ENCODE peak calls at places on chromosome X, in four cellular contexts. Y is SW 1271, M is adipocyte, P is nephron progenitor cell. F is an unnamed sample.

GRCh38 chrX:56793533-56794320 is 64.7 kb downstream of the NBDY start:
- DNase-seq in Y (no peak), M (no peak), P (no peak), F (no peak)

GRCh38 chrX:12999422-12999821 is 24.5 kb downstream of the TMSB4X start:
- DNase-seq in Y (no peak), M (no peak), P (no peak), F (no peak)

GRCh38 chrX:26845051-26845450 is 618.1 kb downstream of the PPP4R3C start:
- DNase-seq in Y (no peak), M (no peak), P (no peak), F (no peak)

GRCh38 chrX:135295238-135295943 is 13.9 kb upstream of the ETDC start:
- DNase-seq in Y (no peak), M (no peak), P (peak; percentile 63), F (no peak)

GRCh38 chrX:154515803-154516654 is at the start of gene FAM3A:
- DNase-seq in Y (peak; percentile 83), M (peak; percentile 91), P (peak; percentile 93), F (peak; percentile 93)

GRCh38 chrX:14718403-14718802 is 154.5 kb downstream of the FANCB start:
- DNase-seq in Y (no peak), M (no peak), P (no peak), F (no peak)

GRCh38 chrX:21708116-21708515 is 49.8 kb downstream of the SMPX start:
- DNase-seq in Y (no peak), M (peak; percentile 4), P (no peak), F (no peak)

GRCh38 chrX:78650906-78651437 is 8.2 kb downstream of the RTL3 start:
- DNase-seq in Y (no peak), M (peak; percentile 56), P (no peak), F (no peak)

GRCh38 chrX:107483976-107484726 is 34.7 kb downstream of the FRMPD3 start:
- DNase-seq in Y (no peak), M (no peak), P (peak; percentile 77), F (peak; percentile 10)

GRCh38 chrX:22577181-22577580 is 304.5 kb downstream of the CBLL2 start:
- DNase-seq in Y (no peak), M (peak; percentile 64), P (no peak), F (no peak)

GRCh38 chrX:34849371-34849770 is 93.2 kb upstream of the FAM47B start:
- DNase-seq in Y (no peak), M (peak; percentile 56), P (no peak), F (no peak)

GRCh38 chrX:130060122-130061069 is 49.9 kb downstream of the ELF4 start:
- DNase-seq in Y (peak; percentile 31), M (peak; percentile 82), P (peak; percentile 91), F (peak; percentile 65)

F was measured in gastrocnemius medialis.